ENCODE peak calls at places on chromosomes 12 and 14, in nine cellular contexts. C, D, S, X, T, K, J, V and O are unnamed samples.
A peak's percentile ranks its signal among the peaks of the same experiment; 100 is the strongest.

GRCh38 chr14:35277179-35277578 is 15.0 kb upstream of the PSMA6 start:
- DNase-seq in C (no peak), D (peak; percentile 10), S (no peak), X (no peak), T (no peak), K (no peak), J (no peak), V (no peak), O (no peak)

GRCh38 chr12:131250028-131250950 is 296.6 kb downstream of the ADGRD1 start:
- DNase-seq in C (no peak), D (no peak), S (no peak), X (no peak), T (no peak), K (no peak), J (no peak), V (no peak), O (no peak)

GRCh38 chr12:91704446-91704845 is 441.2 kb downstream of the BTG1 start:
- DNase-seq in C (no peak), D (peak; percentile 81), S (peak; percentile 56), X (no peak), T (no peak), K (no peak), J (no peak), V (peak; percentile 15), O (no peak)

GRCh38 chr14:54784657-54785056 is 118.0 kb downstream of the GCH1 start:
- DNase-seq in C (no peak), D (no peak), S (no peak), X (no peak), T (no peak), K (no peak), J (no peak), V (no peak), O (no peak)

GRCh38 chr12:535396-535795 is 75.7 kb downstream of the B4GALNT3 start:
- DNase-seq in C (no peak), D (no peak), S (no peak), X (no peak), T (no peak), K (no peak), J (no peak), V (no peak), O (no peak)

GRCh38 chr12:83462419-83462818 is 775.7 kb downstream of the TMTC2 start:
- DNase-seq in C (no peak), D (peak; percentile 31), S (no peak), X (no peak), T (no peak), K (no peak), J (no peak), V (no peak), O (no peak)

GRCh38 chr14:29663281-29663801 is 264.3 kb downstream of the PRKD1 start:
- DNase-seq in C (no peak), D (no peak), S (no peak), X (no peak), T (no peak), K (no peak), J (no peak), V (no peak), O (no peak)

GRCh38 chr14:44529026-44529425 is 21.9 kb upstream of the FSCB start:
- DNase-seq in C (no peak), D (peak; percentile 53), S (peak; percentile 58), X (peak; percentile 23), T (no peak), K (no peak), J (no peak), V (no peak), O (peak; percentile 33)

GRCh38 chr12:46908936-46909635 is 83.3 kb upstream of the SLC38A4 start:
- DNase-seq in C (no peak), D (no peak), S (peak; percentile 24), X (no peak), T (no peak), K (no peak), J (no peak), V (no peak), O (no peak)

GRCh38 chr12:122990561-122990960 is 10.1 kb downstream of the ARL6IP4 start:
- DNase-seq in C (no peak), D (no peak), S (no peak), X (no peak), T (no peak), K (no peak), J (no peak), V (no peak), O (no peak)

GRCh38 chr12:6193853-6194815 is 6.1 kb upstream of the CD9 start:
- DNase-seq in C (no peak), D (no peak), S (no peak), X (peak; percentile 88), T (no peak), K (no peak), J (peak; percentile 73), V (peak; percentile 70), O (no peak)

GRCh38 chr12:51806896-51807295 is 41.6 kb downstream of the FIGNL2 start:
- DNase-seq in C (no peak), D (no peak), S (no peak), X (no peak), T (no peak), K (no peak), J (no peak), V (no peak), O (no peak)

GRCh38 chr14:103121161-103121845 is 2.0 kb upstream of the TNFAIP2 start:
- DNase-seq in C (no peak), D (no peak), S (no peak), X (no peak), T (no peak), K (no peak), J (peak; percentile 84), V (no peak), O (no peak)

GRCh38 chr12:29844667-29845066 is 60.9 kb upstream of the TMTC1 start:
- DNase-seq in C (no peak), D (no peak), S (no peak), X (no peak), T (no peak), K (no peak), J (no peak), V (no peak), O (no peak)

GRCh38 chr14:90624732-90625444 is 191.3 kb downstream of the TTC7B start:
- DNase-seq in C (no peak), D (no peak), S (no peak), X (no peak), T (no peak), K (no peak), J (no peak), V (peak; percentile 29), O (no peak)